ENCODE peak calls at places on chromosomes 16 and 17, in eight cellular contexts. L is mammary epithelial cell, R is Peyer's patch, Y is body of pancreas, F is neural progenitor cell, O is astrocyte of the spinal cord, G is heart right ventricle, Q is ovary. K is an unnamed sample.

GRCh38 chr16:68954871-68955635 is 111.7 kb downstream of the TANGO6 start:
- DNase-seq in L (no peak), R (no peak), Y (no peak), F (peak), G (no peak), O (no peak), Q (no peak), K (no peak)

GRCh38 chr17:57068222-57068658 is 16.8 kb upstream of the AKAP1 start:
- DNase-seq in O (no peak), R (no peak), G (no peak), L (peak), F (no peak), Y (no peak), Q (no peak), K (no peak)

GRCh38 chr16:85917959-85918358 is 19.0 kb downstream of the IRF8 start:
- DNase-seq in F (no peak), Q (no peak), L (no peak), R (no peak), Y (no peak), O (no peak), G (no peak), K (no peak)

GRCh38 chr17:4594406-4595349 is 10.3 kb downstream of the SMTNL2 start:
- DNase-seq in F (peak), L (no peak), R (peak), O (no peak), G (no peak), Y (peak), Q (no peak), K (no peak)

GRCh38 chr17:8382052-8382879 is 727 bp downstream of the RPL26 start:
- DNase-seq in Y (no peak), F (peak), R (no peak), Q (no peak), O (peak), G (no peak), L (peak), K (no peak)

GRCh38 chr17:1724869-1725641 is 551 bp downstream of the WDR81 start:
- DNase-seq in O (no peak), L (no peak), Y (no peak), R (no peak), G (no peak), F (peak), Q (peak), K (no peak)

GRCh38 chr17:17626151-17626805 is 34.8 kb upstream of the PEMT start:
- DNase-seq in Q (no peak), Y (no peak), O (no peak), F (peak), R (no peak), G (no peak), L (no peak), K (no peak)

GRCh38 chr17:27586203-27586701 is 44.7 kb upstream of the LGALS9 start:
- DNase-seq in L (no peak), Q (no peak), O (peak), F (no peak), R (no peak), G (no peak), Y (no peak), K (peak)

GRCh38 chr16:67872631-67873434 is at the start of gene EDC4:
- DNase-seq in Y (peak), O (peak), R (peak), F (peak), L (peak), Q (peak), G (peak), K (no peak)

GRCh38 chr16:69276143-69277115 is 34.7 kb upstream of the VPS4A start:
- DNase-seq in O (peak), Q (peak), Y (peak), G (peak), L (no peak), F (no peak), R (no peak), K (no peak)

GRCh38 chr17:50095626-50096037 is 481 bp downstream of the PDK2 start:
- DNase-seq in G (no peak), L (no peak), F (peak), Q (no peak), Y (no peak), O (no peak), R (no peak), K (no peak)

GRCh38 chr16:23847938-23848337 is 12.2 kb downstream of the PRKCB start:
- DNase-seq in O (no peak), G (no peak), Y (no peak), R (no peak), F (no peak), L (no peak), Q (no peak), K (no peak)

GRCh38 chr16:53123753-53124152 is 69.0 kb downstream of the CHD9 start:
- DNase-seq in L (no peak), F (no peak), Y (no peak), Q (no peak), O (no peak), R (no peak), G (no peak), K (no peak)

GRCh38 chr16:30417447-30418349 is 10.3 kb downstream of the ZNF771 start:
- DNase-seq in G (peak), Y (peak), L (peak), O (peak), Q (peak), F (peak), R (peak), K (peak)

GRCh38 chr17:16428098-16428882 is 12.9 kb downstream of the TRPV2 start:
- DNase-seq in F (peak), Y (peak), O (no peak), L (no peak), R (peak), Q (no peak), G (peak), K (no peak)

GRCh38 chr16:24580665-24581064 is 41.3 kb downstream of the RBBP6 start:
- DNase-seq in R (no peak), Q (no peak), F (no peak), L (peak), Y (no peak), G (no peak), O (peak), K (no peak)

GRCh38 chr16:84788968-84789371 is 30.8 kb upstream of the CRISPLD2 start:
- DNase-seq in G (no peak), F (no peak), Q (no peak), Y (no peak), O (no peak), L (no peak), R (no peak), K (no peak)

GRCh38 chr16:66741971-66742396 is 9.4 kb downstream of the DYNC1LI2 start:
- DNase-seq in R (no peak), L (no peak), Y (no peak), G (no peak), Q (no peak), O (no peak), F (no peak), K (no peak)

GRCh38 chr16:57837305-57838125 is 35.2 kb upstream of the KIFC3 start:
- DNase-seq in Q (no peak), G (no peak), Y (no peak), O (no peak), R (no peak), F (no peak), L (no peak), K (no peak)

GRCh38 chr17:73208139-73208827 is 15.4 kb downstream of the COG1 start:
- DNase-seq in F (no peak), R (no peak), L (no peak), Y (no peak), O (no peak), G (no peak), Q (no peak), K (no peak)

GRCh38 chr17:73214008-73214407 is 21.2 kb downstream of the COG1 start:
- DNase-seq in L (no peak), Q (no peak), R (no peak), Y (no peak), G (no peak), F (no peak), O (no peak), K (no peak)

GRCh38 chr17:73209436-73209835 is 16.6 kb downstream of the COG1 start:
- DNase-seq in R (no peak), G (no peak), Q (no peak), L (no peak), Y (no peak), O (no peak), F (no peak), K (no peak)

GRCh38 chr17:73211745-73212144 is 18.9 kb downstream of the COG1 start:
- DNase-seq in F (no peak), Q (no peak), L (no peak), R (no peak), Y (no peak), G (no peak), O (no peak), K (no peak)

GRCh38 chr17:73210002-73210678 is 17.3 kb downstream of the COG1 start:
- DNase-seq in O (peak), Q (no peak), L (no peak), Y (no peak), F (no peak), R (no peak), G (no peak), K (no peak)
- TF ChIP-seq CTCF in O (peak), Q (no peak), L (peak), Y (peak), F (peak), R (peak), G (peak), K (peak)

DNA sequence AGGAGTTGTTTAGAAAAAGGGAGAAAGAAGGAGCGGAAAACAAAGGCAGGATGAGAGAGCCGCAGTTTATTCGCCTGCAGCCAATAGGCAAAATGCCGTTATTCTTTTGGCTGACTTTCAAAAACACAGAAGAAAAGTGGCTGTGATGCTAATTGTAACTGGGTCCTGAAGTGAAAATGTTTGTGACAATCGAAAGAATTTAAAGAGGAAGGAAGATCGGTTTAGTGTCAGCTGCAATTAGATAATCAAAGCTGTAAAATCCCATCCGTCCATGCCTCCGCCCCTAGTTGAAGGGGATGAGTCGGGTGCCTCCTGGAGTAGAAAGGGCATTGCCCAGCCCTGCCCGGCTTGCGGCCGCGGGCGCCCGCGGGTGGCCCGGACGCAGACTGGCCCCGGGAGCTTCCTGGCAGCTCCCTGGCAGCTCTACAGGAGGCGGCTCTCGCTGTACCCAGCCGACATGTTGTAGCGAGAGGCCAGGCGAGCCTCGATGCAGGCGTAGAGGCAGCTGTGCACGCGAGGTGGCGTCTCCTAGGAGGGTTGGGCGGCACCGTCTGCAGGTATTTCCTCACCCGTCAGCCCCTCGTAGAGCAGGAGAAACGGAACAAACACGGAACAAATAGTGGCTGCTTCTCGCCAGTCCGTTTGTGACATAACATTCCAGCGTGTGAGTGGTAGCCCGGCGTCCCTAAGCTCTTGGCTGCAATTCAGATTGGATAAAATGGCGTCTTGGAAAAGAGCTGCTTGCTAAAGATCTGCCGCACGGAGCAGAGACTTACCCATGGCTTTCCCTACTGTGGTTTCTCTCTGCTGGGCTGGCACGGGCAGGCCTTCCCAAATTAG is 82.3 kb downstream of the TNRC6C start:
- DNase-seq in Y (peak), Q (peak), R (peak), O (peak), L (peak), F (no peak), G (peak), K (peak)
- H3K4me3 ChIP-seq in Y (no peak), Q (peak), R (peak), O (peak), L (peak), F (no peak), G (peak), K (peak)

GRCh38 chr16:15899538-15900100 is 11.2 kb upstream of the CEP20 start:
- DNase-seq in R (peak), F (no peak), Q (no peak), Y (peak), O (peak), L (peak), G (no peak), K (peak)
- TF ChIP-seq CTCF in R (no peak), F (no peak), Q (no peak), Y (no peak), O (no peak), L (no peak), G (no peak), K (no peak)

DNA sequence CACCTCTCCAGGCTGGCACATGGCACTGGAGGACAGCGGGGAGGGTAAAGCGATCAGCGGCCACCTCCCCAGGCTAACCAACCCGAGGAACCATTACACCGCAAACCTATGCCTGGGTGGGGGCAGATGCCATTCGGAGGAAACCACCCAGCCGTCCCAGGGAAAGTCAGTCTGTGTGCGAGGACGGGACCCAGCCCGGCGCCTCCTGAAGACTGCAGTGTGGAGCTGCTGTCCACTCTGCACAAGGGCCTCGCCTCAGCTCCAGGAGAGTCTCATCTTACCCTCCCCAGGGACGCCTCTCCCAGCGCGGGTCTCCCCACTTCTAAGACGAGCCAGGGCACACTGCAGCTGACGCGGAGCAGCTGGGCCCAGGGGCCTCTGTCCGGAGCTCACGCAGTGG is 8.0 kb downstream of the SLC38A10 start:
- DNase-seq in Y (no peak), G (no peak), F (no peak), L (no peak), O (no peak), R (no peak), Q (no peak), K (no peak)
- H3K4me3 ChIP-seq in Y (no peak), G (no peak), F (no peak), L (no peak), O (no peak), R (no peak), Q (no peak), K (no peak)

GRCh38 chr17:53996131-53996530 is 173.4 kb downstream of the KIF2B start:
- DNase-seq in Y (no peak), R (no peak), G (no peak), L (no peak), F (no peak), O (no peak), Q (no peak), K (no peak)

DNA sequence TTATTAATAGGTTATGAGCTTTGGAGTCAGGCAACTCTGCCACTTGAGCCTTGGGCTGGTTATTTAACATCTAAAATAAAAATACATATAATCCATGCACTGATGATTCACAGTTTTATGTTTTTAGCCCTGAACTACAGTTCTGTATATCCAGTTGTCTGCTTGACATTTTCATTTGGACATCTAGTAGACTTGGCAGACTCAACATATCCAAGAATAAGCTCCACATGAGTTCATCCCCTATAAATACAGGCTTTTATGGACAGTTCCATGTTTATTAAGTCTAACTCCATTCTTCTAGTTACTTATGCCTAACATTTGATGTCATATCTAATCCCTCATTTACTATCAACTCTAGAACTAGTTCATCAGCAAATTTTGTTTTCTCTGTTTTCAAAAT is 174.2 kb downstream of the KIF2B start:
- DNase-seq in G (no peak), R (no peak), Q (no peak), O (no peak), F (no peak), Y (no peak), L (no peak), K (no peak)
- TF ChIP-seq CTCF in G (no peak), R (no peak), Q (no peak), O (no peak), F (no peak), Y (no peak), L (no peak), K (no peak)

GRCh38 chr17:43175213-43176118 is 4.5 kb downstream of the NBR1 start:
- DNase-seq in O (peak), Y (no peak), R (no peak), Q (no peak), L (peak), F (no peak), G (no peak), K (no peak)
- H3K4me3 ChIP-seq in O (no peak), Y (no peak), R (no peak), Q (no peak), L (no peak), F (no peak), G (no peak), K (no peak)

GRCh38 chr17:59366773-59367656 is 35.6 kb downstream of the YPEL2 start:
- DNase-seq in Y (peak), Q (peak), G (no peak), L (no peak), R (peak), F (no peak), O (peak), K (no peak)

GRCh38 chr17:59366040-59366757 is 34.7 kb downstream of the YPEL2 start:
- DNase-seq in L (no peak), F (peak), O (no peak), R (no peak), G (no peak), Q (peak), Y (peak), K (no peak)

GRCh38 chr17:59369026-59369724 is 37.7 kb downstream of the YPEL2 start:
- DNase-seq in Q (no peak), G (no peak), R (no peak), F (no peak), L (no peak), Y (no peak), O (peak), K (no peak)

GRCh38 chr17:59367657-59368045 is 36.2 kb downstream of the YPEL2 start:
- DNase-seq in O (no peak), Q (no peak), L (peak), G (no peak), F (no peak), R (no peak), Y (no peak), K (no peak)

DNA sequence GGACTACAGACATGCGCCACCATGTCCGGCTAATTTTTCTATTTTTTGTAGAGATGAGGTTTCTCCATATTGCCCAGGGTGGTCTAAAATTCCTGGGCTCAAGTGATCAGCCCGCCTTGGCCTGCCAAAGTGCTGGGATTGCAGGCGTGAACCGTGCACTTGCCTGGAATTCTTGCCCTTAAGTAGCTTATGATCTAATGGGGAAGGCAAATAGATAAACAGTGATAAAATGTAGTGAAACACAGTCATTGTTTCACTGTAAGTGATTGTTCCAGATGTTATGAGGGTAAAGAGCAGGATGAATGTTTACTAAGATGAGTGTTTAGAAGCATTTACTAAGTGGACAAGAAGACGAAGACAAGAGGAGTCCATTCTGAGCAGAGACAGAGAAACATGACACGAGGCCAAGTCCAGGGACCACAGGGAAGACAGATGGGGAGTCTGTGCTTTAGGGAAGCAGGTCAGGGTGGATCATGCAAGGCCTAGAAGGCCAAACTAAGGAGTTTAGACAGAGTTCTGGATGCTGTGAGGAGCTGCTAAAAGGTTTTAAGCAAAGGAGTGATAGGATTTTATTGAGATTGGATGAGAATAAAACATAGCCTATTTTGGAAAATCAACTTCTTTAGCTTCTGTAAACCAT is 36.9 kb downstream of the YPEL2 start:
- DNase-seq in R (no peak), G (no peak), F (no peak), Y (no peak), O (no peak), Q (no peak), L (no peak), K (no peak)
- TF ChIP-seq CTCF in R (no peak), G (no peak), F (no peak), Y (no peak), O (no peak), Q (no peak), L (no peak), K (no peak)

GRCh38 chr16:10740000-10740844 is 3.4 kb upstream of the NUBP1 start:
- DNase-seq in Q (peak), F (no peak), G (no peak), Y (no peak), L (no peak), O (no peak), R (no peak), K (no peak)

GRCh38 chr16:10743610-10744369 is at the start of gene NUBP1:
- DNase-seq in L (peak), O (peak), F (peak), Q (peak), R (peak), G (peak), Y (peak), K (peak)

GRCh38 chr16:10740845-10741208 is 2.8 kb upstream of the NUBP1 start:
- DNase-seq in R (no peak), G (no peak), F (no peak), Q (peak), L (no peak), Y (no peak), O (no peak), K (no peak)

GRCh38 chr16:10743227-10743609 is 424 bp upstream of the NUBP1 start:
- DNase-seq in Y (no peak), Q (no peak), L (no peak), F (no peak), O (no peak), R (no peak), G (no peak), K (no peak)

DNA sequence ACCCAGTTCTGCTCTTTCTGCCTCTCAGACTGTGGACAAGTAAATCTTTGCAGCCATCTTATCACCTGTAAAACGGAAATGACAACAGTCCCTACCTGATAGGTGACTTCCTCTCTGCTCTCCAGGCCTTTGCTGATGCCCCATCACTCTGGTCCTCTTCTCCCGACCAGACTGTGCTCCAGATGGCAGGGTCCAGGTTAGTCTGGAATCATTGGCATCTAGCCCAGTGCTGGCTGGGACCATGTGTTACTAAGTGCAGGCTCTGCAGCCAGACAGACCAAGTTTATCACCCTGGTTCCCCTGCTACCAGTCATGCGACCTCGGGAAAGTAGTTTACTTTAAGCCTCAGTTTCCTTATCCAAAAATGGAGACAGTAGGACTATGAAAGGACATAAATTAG is 1.8 kb upstream of the NUBP1 start:
- DNase-seq in G (peak), Y (peak), F (no peak), L (no peak), O (no peak), Q (peak), R (no peak), K (no peak)
- H3K4me3 ChIP-seq in G (no peak), Y (no peak), F (no peak), L (no peak), O (no peak), Q (no peak), R (no peak), K (no peak)

K was measured in retinal pigment epithelial cell.